ENCODE peak calls at places on chromosomes 3 and 15, in seven cellular contexts. Q, N, W, S, V, A and K are unnamed samples.
A peak's percentile ranks its signal among the peaks of the same experiment; 100 is the strongest.

GRCh38 chr15:40932625-40933519 is 3.7 kb downstream of the DLL4 start:
- DNase-seq in N (no peak), Q (no peak), V (no peak), S (no peak), A (no peak), W (no peak), K (no peak)

GRCh38 chr3:197595470-197596185 is 39.9 kb upstream of the BDH1 start:
- DNase-seq in A (no peak), W (no peak), V (no peak), Q (no peak), S (no peak), N (no peak), K (no peak)

GRCh38 chr3:197555281-197556261 is at the start of gene BDH1:
- DNase-seq in Q (peak; percentile 10), V (no peak), S (peak; percentile 49), A (peak; percentile 79), W (peak; percentile 86), N (no peak), K (peak; percentile 53)

GRCh38 chr3:161274691-161275298 is 53.7 kb downstream of the NMD3 start:
- DNase-seq in S (no peak), V (peak; percentile 65), W (no peak), N (no peak), A (peak; percentile 46), Q (peak; percentile 23), K (peak; percentile 66)

GRCh38 chr3:18410205-18410604 is 14.9 kb downstream of the SATB1 start:
- DNase-seq in A (no peak), S (no peak), Q (no peak), W (no peak), V (no peak), N (no peak), K (no peak)

GRCh38 chr3:35295875-35296274 is 343.4 kb upstream of the ARPP21 start:
- DNase-seq in N (no peak), S (no peak), W (no peak), V (no peak), A (no peak), Q (no peak), K (no peak)

GRCh38 chr3:194267744-194268658 is 83.1 kb downstream of the CPN2 start:
- DNase-seq in A (no peak), V (peak; percentile 97), S (no peak), W (no peak), N (peak; percentile 86), Q (no peak), K (no peak)

GRCh38 chr3:81723732-81724313 is 37.6 kb downstream of the GBE1 start:
- DNase-seq in Q (no peak), A (no peak), N (no peak), S (no peak), V (peak; percentile 43), W (no peak), K (peak; percentile 46)

GRCh38 chr3:41881233-41881821 is 80.6 kb downstream of the ULK4 start:
- DNase-seq in Q (peak; percentile 16), A (peak; percentile 41), V (peak; percentile 51), N (no peak), W (no peak), S (no peak), K (peak; percentile 49)

GRCh38 chr3:66386925-66387650 is 113.7 kb downstream of the LRIG1 start:
- DNase-seq in W (peak; percentile 52), S (no peak), N (no peak), A (no peak), Q (no peak), V (no peak), K (no peak)

GRCh38 chr3:10655131-10655530 is 149.7 kb upstream of the ATP2B2 start:
- DNase-seq in Q (no peak), W (no peak), S (no peak), V (no peak), A (no peak), N (peak; percentile 8), K (peak; percentile 46)

GRCh38 chr3:103712320-103713008 is 1277.6 kb downstream of the ZPLD1 start:
- DNase-seq in S (no peak), N (no peak), V (peak; percentile 2), A (no peak), W (no peak), Q (no peak), K (peak; percentile 83)

GRCh38 chr3:163561151-163561550 is 1517.1 kb downstream of the SI start:
- DNase-seq in A (peak; percentile 36), S (no peak), W (no peak), N (no peak), Q (no peak), V (no peak), K (no peak)

GRCh38 chr15:70127288-70127746 is 29.6 kb upstream of the TLE3 start:
- DNase-seq in N (peak; percentile 60), V (peak; percentile 25), Q (no peak), W (no peak), S (no peak), A (no peak), K (no peak)

GRCh38 chr3:47266709-47267489 is 15.7 kb downstream of the KIF9 start:
- DNase-seq in N (peak; percentile 94), V (peak; percentile 97), W (peak; percentile 48), S (peak; percentile 67), A (no peak), Q (peak; percentile 92), K (peak; percentile 94)

GRCh38 chr3:180744226-180744625 is 64.9 kb upstream of the CCDC39 start:
- DNase-seq in A (peak; percentile 83), V (no peak), Q (no peak), N (no peak), S (no peak), W (no peak), K (no peak)

GRCh38 chr15:80587816-80588456 is 107.2 kb upstream of the ABHD17C start:
- DNase-seq in N (peak; percentile 37), A (no peak), S (no peak), V (peak; percentile 78), Q (no peak), W (no peak), K (peak; percentile 41)

GRCh38 chr3:77081240-77081661 is 41.4 kb downstream of the ROBO2 start:
- DNase-seq in W (no peak), V (peak; percentile 2), A (no peak), Q (peak; percentile 81), S (peak; percentile 65), N (no peak), K (peak; percentile 97)

GRCh38 chr3:178385280-178385952 is 150.8 kb upstream of the KCNMB2 start:
- DNase-seq in Q (no peak), W (no peak), V (peak; percentile 58), N (no peak), S (no peak), A (peak; percentile 58), K (peak; percentile 46)

GRCh38 chr3:157574580-157574979 is 71.4 kb upstream of the VEPH1 start:
- DNase-seq in S (no peak), W (no peak), A (no peak), Q (no peak), V (no peak), N (no peak), K (no peak)

GRCh38 chr3:41489205-41489604 is 289.9 kb downstream of the CTNNB1 start:
- DNase-seq in S (no peak), V (no peak), Q (no peak), N (no peak), W (no peak), A (no peak), K (no peak)

GRCh38 chr3:58617338-58617761 is 40.2 kb upstream of the FAM107A start:
- DNase-seq in N (no peak), W (no peak), V (no peak), S (no peak), A (peak; percentile 26), Q (no peak), K (no peak)

GRCh38 chr3:62238003-62238402 is 135.3 kb downstream of the FEZF2 start:
- DNase-seq in V (no peak), W (peak; percentile 35), A (no peak), N (no peak), Q (no peak), S (no peak), K (no peak)

GRCh38 chr3:174191380-174191779 is 667.8 kb upstream of the NAALADL2 start:
- DNase-seq in V (no peak), W (no peak), N (no peak), A (no peak), S (no peak), Q (no peak), K (no peak)

GRCh38 chr15:68107142-68107541 is 53.0 kb downstream of the PIAS1 start:
- DNase-seq in W (no peak), S (no peak), N (no peak), Q (no peak), V (no peak), A (no peak), K (no peak)

GRCh38 chr3:10505050-10505790 is at the start of gene ATP2B2:
- DNase-seq in Q (no peak), V (no peak), W (no peak), N (no peak), A (peak; percentile 68), S (no peak), K (no peak)

GRCh38 chr3:123385072-123385471 is 63.8 kb downstream of the ADCY5 start:
- DNase-seq in W (no peak), S (no peak), V (no peak), A (no peak), N (no peak), Q (no peak), K (no peak)
- H3K4me3 ChIP-seq in W (no peak overlapping the region), S (no peak overlapping the region), V (no peak overlapping the region), A (no peak overlapping the region), N (no peak overlapping the region), Q (no peak overlapping the region), K (no peak overlapping the region)

GRCh38 chr15:48974865-48975264 is 11.1 kb upstream of the SHC4 start:
- DNase-seq in N (no peak), S (no peak), V (no peak), W (no peak), Q (no peak), A (peak; percentile 64), K (no peak)
- TF ChIP-seq CTCF in N (no peak), S (no peak), V (peak; percentile 2), W (no peak), Q (no peak), A (peak; percentile 28), K (no peak)

DNA sequence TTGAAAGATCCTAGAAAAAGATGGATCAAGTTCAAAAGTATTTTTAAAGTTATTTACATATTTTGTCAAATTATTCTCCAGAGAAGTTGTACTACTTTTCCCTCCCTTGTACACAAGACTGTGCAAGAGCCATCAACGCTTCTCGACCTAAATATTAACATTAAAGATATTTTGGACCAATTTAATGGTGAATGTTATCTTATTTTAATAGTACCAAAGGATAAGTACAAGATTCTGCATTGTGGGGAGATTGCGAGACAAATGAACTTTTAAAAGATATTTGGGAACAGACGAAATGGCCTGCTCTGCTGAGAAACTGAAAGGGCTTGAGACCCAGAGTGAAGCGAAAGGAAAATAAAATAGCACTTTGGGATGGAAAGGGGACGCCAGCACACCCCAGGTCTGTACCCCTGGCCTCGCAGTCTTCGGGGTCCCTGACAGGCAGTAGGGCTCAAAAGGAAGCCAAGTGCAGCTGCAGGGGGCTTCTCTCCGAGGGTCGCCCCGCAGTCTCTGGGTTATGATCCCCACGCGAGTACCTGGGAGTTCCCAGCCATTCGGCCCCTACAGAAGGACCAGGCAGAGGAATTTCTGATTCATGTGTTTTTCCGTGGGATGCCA is 97.5 kb upstream of the VGLL3 start:
- DNase-seq in V (no peak), A (no peak), S (no peak), W (peak; percentile 1), N (no peak), Q (no peak), K (no peak)
- H3K4me3 ChIP-seq in V (peak overlapping the region; percentile 58), A (no peak overlapping the region), S (peak overlapping the region; percentile 48), W (peak overlapping the region; percentile 44), N (peak overlapping the region; percentile 38), Q (peak overlapping the region; percentile 64), K (peak overlapping the region; percentile 58)

DNA sequence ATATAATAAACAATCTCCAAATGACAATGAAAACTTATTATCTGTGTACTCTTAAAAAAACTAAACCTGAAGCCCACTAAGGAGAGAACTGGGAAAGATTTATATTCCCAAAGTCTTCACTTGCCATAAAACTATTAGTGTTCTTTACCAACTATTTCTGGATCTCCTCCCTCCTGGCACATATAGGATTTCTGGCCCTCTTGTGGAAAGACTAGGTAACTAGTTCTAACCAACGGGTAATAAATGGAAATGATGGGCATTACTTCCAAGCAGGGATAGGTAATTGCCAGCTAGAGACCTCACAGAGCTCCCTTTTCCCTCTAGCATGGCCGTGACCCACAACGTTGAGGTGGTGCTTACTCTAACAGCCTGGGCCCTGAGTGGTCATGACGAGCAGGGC is 110.1 kb downstream of the DNAH12 start:
- DNase-seq in S (no peak), A (peak; percentile 63), W (no peak), V (peak; percentile 50), N (no peak), Q (peak; percentile 9), K (peak; percentile 59)
- TF ChIP-seq CTCF in S (no peak), A (peak; percentile 68), W (peak; percentile 27), V (peak; percentile 67), N (no peak), Q (peak; percentile 39), K (peak; percentile 72)